ENCODE peak calls at places on chromosomes 7 and 10, in eight cellular contexts. H is body of pancreas, F is HepG2, Z is NT2/D1, T is WERI-Rb-1, M is fibroblast of mammary gland, P is mesendoderm, K is fibroblast of pulmonary artery. Y is an unnamed sample.
A peak's percentile ranks its signal among the peaks of the same experiment; 100 is the strongest.

GRCh38 chr7:24727165-24728120 is 29.8 kb downstream of the GSDME start:
- DNase-seq in H (no peak), F (no peak), Z (no peak), T (no peak), M (peak; percentile 35), P (no peak), K (peak; percentile 53), Y (no peak)

GRCh38 chr7:133561361-133561760 is 308.5 kb downstream of the EXOC4 start:
- DNase-seq in H (no peak), F (no peak), Z (no peak), T (no peak), M (no peak), P (no peak), K (no peak), Y (no peak)

GRCh38 chr10:22002531-22003110 is 909 bp downstream of the DNAJC1 start:
- DNase-seq in H (no peak), F (peak; percentile 21), Z (no peak), T (no peak), M (peak; percentile 67), P (peak; percentile 68), K (peak; percentile 75), Y (no peak)

GRCh38 chr7:106982415-106982814 is 62.1 kb upstream of the PRKAR2B start:
- DNase-seq in H (peak; percentile 6), F (no peak), Z (no peak), T (no peak), M (no peak), P (no peak), K (no peak), Y (no peak)

GRCh38 chr7:40833541-40834234 is 698.9 kb downstream of the SUGCT start:
- DNase-seq in H (no peak), F (no peak), Z (no peak), T (no peak), M (peak; percentile 44), P (peak; percentile 4), K (peak; percentile 49), Y (no peak)

GRCh38 chr7:106187613-106188350 is 75.7 kb upstream of the SYPL1 start:
- DNase-seq in H (no peak), F (no peak), Z (no peak), T (no peak), M (peak; percentile 49), P (no peak), K (no peak), Y (no peak)

GRCh38 chr7:112969946-112970345 is 116.7 kb downstream of the GPR85 start:
- DNase-seq in H (no peak), F (no peak), Z (no peak), T (no peak), M (no peak), P (no peak), K (no peak), Y (no peak)

GRCh38 chr7:10156972-10157371 is 816.7 kb upstream of the PHF14 start:
- DNase-seq in H (no peak), F (no peak), Z (no peak), T (no peak), M (no peak), P (peak; percentile 28), K (peak; percentile 52), Y (no peak)

GRCh38 chr10:93600861-93601773 is at the start of gene RBP4:
- DNase-seq in H (peak; percentile 39), F (peak; percentile 78), Z (no peak), T (no peak), M (peak; percentile 34), P (peak; percentile 18), K (peak; percentile 43), Y (no peak)

GRCh38 chr10:74081192-74081803 is 69.3 kb downstream of the AP3M1 start:
- DNase-seq in H (peak; percentile 57), F (peak; percentile 50), Z (peak; percentile 22), T (peak; percentile 57), M (peak; percentile 64), P (peak; percentile 78), K (peak; percentile 75), Y (no peak)

GRCh38 chr10:27542812-27543211 is 38.7 kb downstream of the RAB18 start:
- DNase-seq in H (no peak), F (no peak), Z (no peak), T (peak; percentile 14), M (peak; percentile 64), P (no peak), K (peak; percentile 57), Y (no peak)

GRCh38 chr10:76202777-76203176 is 771.4 kb downstream of the LRMDA start:
- DNase-seq in H (no peak), F (no peak), Z (no peak), T (no peak), M (peak; percentile 86), P (no peak), K (peak; percentile 25), Y (no peak)

GRCh38 chr10:133528845-133529575 is 1.8 kb downstream of the CYP2E1 start:
- DNase-seq in H (peak; percentile 71), F (no peak), Z (peak; percentile 36), T (peak; percentile 23), M (peak; percentile 10), P (no peak), K (peak; percentile 10), Y (no peak)

GRCh38 chr10:94614558-94614957 is 69.0 kb downstream of the HELLS start:
- DNase-seq in H (no peak), F (no peak), Z (no peak), T (no peak), M (no peak), P (no peak), K (no peak), Y (no peak)

GRCh38 chr10:89458289-89458688 is 43.9 kb downstream of the IFIT5 start:
- DNase-seq in H (no peak), F (no peak), Z (no peak), T (no peak), M (peak; percentile 61), P (no peak), K (peak; percentile 80), Y (no peak)

DNA sequence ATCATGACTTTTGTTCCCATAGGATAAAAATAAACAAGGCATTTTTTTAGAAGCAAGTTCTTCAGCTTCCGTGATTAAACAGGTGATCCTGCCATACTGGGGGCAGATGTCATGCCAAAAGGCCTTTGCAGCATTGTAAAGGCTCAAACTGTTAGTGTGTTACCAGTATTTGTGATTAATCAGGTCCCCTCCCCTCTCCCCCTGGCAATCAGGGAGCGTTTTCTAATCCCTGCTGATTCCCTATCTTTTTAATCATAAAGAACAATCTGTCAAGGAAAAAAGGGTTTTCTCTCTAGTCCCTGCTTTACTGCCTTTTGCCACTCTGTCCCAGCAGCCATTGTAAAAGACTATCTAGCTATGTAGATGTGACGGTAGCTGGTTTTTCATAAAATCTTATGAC is 211.1 kb downstream of the RNLS start:
- DNase-seq in H (no peak), F (no peak), Z (no peak), T (peak; percentile 61), M (no peak), P (peak; percentile 84), K (no peak), Y (no peak)
- H3K4me3 ChIP-seq in H (no peak overlapping the region), F (no peak overlapping the region), Z (no peak overlapping the region), T (no peak overlapping the region), M (no peak overlapping the region), P (no peak overlapping the region), K (no peak overlapping the region), Y (no peak overlapping the region)

DNA sequence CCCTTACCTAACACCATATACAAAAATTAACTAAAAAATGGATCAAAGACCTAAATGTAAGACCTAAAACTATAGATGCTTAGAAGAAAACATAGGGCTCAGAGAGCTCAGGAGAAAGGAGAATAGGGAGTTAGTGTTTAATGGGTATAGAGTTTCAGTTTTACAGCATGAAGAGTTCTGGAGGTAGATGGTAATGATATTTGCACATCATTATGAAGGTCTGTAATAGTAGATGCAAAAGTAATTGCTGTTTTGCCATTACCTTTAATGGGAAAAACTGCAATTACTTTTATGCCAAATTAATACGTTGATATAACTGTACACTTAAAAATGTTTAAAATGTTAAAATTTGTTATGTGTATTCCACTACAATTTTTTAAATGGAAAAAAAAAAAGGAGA is 39.2 kb upstream of the NANOS1 start:
- DNase-seq in H (no peak), F (no peak), Z (no peak), T (no peak), M (no peak), P (no peak), K (no peak), Y (no peak)
- H3K4me3 ChIP-seq in H (no peak overlapping the region), F (no peak overlapping the region), Z (no peak overlapping the region), T (no peak overlapping the region), M (no peak overlapping the region), P (no peak overlapping the region), K (no peak overlapping the region), Y (no peak overlapping the region)

GRCh38 chr10:115005771-115006170 is 67.8 kb downstream of the TRUB1 start:
- DNase-seq in H (no peak), F (no peak), Z (no peak), T (no peak), M (no peak), P (no peak), K (no peak), Y (no peak)

GRCh38 chr10:114996542-114996941 is 58.5 kb downstream of the TRUB1 start:
- DNase-seq in H (no peak), F (no peak), Z (no peak), T (no peak), M (peak; percentile 3), P (no peak), K (no peak), Y (no peak)

GRCh38 chr10:115004236-115004862 is 66.4 kb downstream of the TRUB1 start:
- DNase-seq in H (no peak), F (no peak), Z (no peak), T (no peak), M (no peak), P (no peak), K (no peak), Y (no peak)

GRCh38 chr10:114998993-114999392 is 61.0 kb downstream of the TRUB1 start:
- DNase-seq in H (no peak), F (no peak), Z (no peak), T (no peak), M (no peak), P (peak; percentile 20), K (no peak), Y (no peak)

DNA sequence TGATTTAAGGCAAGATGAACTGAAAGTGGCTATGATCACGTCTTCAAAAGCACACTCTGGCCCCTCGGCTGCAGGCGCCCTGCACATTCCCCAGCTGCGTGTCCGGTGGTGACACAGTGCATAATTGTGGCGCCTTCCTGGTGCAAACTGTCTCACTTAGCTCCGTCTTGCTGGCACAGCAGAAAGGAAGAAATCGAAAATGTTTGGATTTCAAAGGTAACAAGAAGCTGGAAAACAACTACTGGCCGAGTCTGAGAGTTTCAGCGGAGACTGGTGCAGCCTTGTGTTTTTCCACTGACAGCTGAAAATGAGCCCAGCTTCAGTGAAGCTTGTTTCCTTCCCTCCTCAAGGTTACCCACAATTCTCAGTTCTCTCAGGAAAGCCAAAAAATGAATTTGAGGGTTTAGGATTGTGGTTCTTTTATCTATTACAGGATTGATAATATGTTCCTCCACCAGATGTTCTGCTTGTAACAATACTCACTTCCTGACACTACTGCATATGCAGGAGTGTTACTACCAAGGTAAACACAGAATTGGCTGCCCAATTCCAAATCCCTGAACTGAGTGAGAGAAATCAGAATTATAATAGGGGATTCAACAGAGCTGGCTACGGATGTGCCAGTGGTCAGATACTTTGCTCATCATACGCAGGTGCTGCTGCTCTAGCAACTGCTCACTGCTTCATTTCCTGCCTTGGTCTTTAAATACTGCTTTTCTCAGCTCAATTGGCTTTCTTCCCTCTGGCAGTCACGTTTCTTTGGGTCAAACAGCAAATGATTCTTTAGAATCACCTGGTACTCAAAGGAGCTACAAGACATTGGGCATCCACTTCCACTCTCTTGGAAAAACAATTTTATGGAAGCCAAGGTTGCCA is 63.7 kb downstream of the TRUB1 start:
- DNase-seq in H (peak; percentile 40), F (no peak), Z (no peak), T (no peak), M (peak; percentile 3), P (no peak), K (peak; percentile 18), Y (no peak)
- H3K4me3 ChIP-seq in H (no peak overlapping the region), F (peak overlapping the region; percentile 45), Z (no peak overlapping the region), T (no peak overlapping the region), M (no peak overlapping the region), P (no peak overlapping the region), K (peak overlapping the region; percentile 13), Y (no peak overlapping the region)

GRCh38 chr7:130140551-130141160 is 64.5 kb downstream of the TMEM209 start:
- DNase-seq in H (no peak), F (no peak), Z (no peak), T (no peak), M (no peak), P (peak; percentile 48), K (no peak), Y (no peak)
- H3K4me3 ChIP-seq in H (peak overlapping the region; percentile 19), F (no peak overlapping the region), Z (peak overlapping the region; percentile 43), T (no peak overlapping the region), M (peak overlapping the region; percentile 49), P (no peak overlapping the region), K (no peak overlapping the region), Y (no peak overlapping the region)